ENCODE peak calls at places on chromosome 16, in six cellular contexts. P, S, I, W, E and U are unnamed samples. For H3K9me3, H3K27me3 and H3K36me3, the result is how much of the 10 kb centered on the place peaks cover.

GRCh38 chr16:64696872-64697271 is 425.0 kb downstream of the CDH11 start:
- DNase-seq in P (no peak), E (no peak), S (no peak), I (no peak), W (no peak), U (no peak)

GRCh38 chr16:72921620-72922019 is 126.3 kb downstream of the ZFHX3 start:
- DNase-seq in W (peak), I (peak), E (no peak), P (no peak), S (no peak), U (no peak)

GRCh38 chr16:56195151-56195550 is 3.9 kb downstream of the GNAO1 start:
- DNase-seq in I (no peak), P (no peak), W (no peak), S (no peak), E (no peak), U (no peak)

GRCh38 chr16:57592591-57593003 is 35.8 kb upstream of the ADGRG1 start:
- DNase-seq in S (no peak), E (no peak), I (no peak), P (no peak), W (no peak), U (no peak)

GRCh38 chr16:4377573-4378146 is 6.0 kb downstream of the VASN start:
- DNase-seq in S (no peak), P (no peak), E (no peak), I (no peak), W (peak), U (no peak)

GRCh38 chr16:23847938-23848337 is 12.2 kb downstream of the PRKCB start:
- DNase-seq in I (no peak), S (no peak), W (no peak), P (no peak), E (no peak), U (no peak)

GRCh38 chr16:50474138-50474537 is 74.1 kb upstream of the NKD1 start:
- DNase-seq in P (no peak), S (no peak), W (no peak), I (no peak), E (no peak), U (no peak)

GRCh38 chr16:88770459-88771293 is 14.3 kb downstream of the PIEZO1 start:
- DNase-seq in W (no peak), I (peak), S (no peak), E (no peak), P (peak), U (peak)

GRCh38 chr16:48561960-48562393 is 48.0 kb downstream of the N4BP1 start:
- DNase-seq in W (no peak), S (no peak), E (no peak), P (no peak), I (no peak), U (no peak)

GRCh38 chr16:68399456-68399855 is 48.9 kb downstream of the SMPD3 start:
- DNase-seq in E (no peak), P (no peak), S (no peak), W (no peak), I (no peak), U (no peak)

GRCh38 chr16:81442220-81442908 is 2.2 kb upstream of the CMIP start:
- DNase-seq in I (no peak), P (no peak), S (no peak), E (no peak), W (no peak), U (no peak)
- H3K9me3 ChIP-seq in I (under half), P (under half), S (under half), E (under half), W (under half), U (under half)

GRCh38 chr16:765971-766819 is 5.7 kb downstream of the MSLN start:
- DNase-seq in E (no peak), W (no peak), P (peak), I (no peak), S (no peak), U (no peak)

GRCh38 chr16:763903-764750 is 3.6 kb downstream of the MSLN start:
- DNase-seq in I (no peak), S (no peak), P (no peak), E (no peak), W (no peak), U (no peak)

GRCh38 chr16:764848-765487 is 4.4 kb downstream of the MSLN start:
- DNase-seq in P (peak), E (no peak), S (no peak), I (no peak), W (no peak), U (no peak)

GRCh38 chr16:766820-767640 is 6.5 kb downstream of the MSLN start:
- DNase-seq in S (no peak), P (no peak), E (no peak), I (no peak), W (no peak), U (no peak)

GRCh38 chr16:765488-765865 is 4.9 kb downstream of the MSLN start:
- DNase-seq in W (no peak), I (no peak), E (no peak), P (peak), S (no peak), U (no peak)
- H3K27me3 ChIP-seq in W (under half), I (under half), E (under half), P (under half), S (under half), U (half or more)

DNA sequence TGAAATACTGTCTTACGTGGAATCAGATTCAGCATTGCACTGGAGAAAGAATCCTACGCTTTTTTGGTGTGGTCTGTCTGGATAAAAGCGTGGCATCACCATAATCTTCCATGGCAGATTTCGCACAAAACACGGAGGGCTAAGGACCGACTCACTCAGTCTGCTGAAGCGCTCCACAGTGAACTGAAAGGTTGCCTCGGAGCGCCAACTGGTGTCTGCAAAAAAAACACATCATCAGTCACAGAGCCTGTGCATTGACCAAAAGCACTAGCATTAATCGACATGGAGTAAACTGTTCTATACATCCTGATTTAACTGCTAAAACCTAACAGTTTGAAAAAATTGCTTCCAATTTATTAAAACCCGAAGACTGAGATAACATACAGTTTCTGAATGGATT is 40.5 kb downstream of the USP7 start:
- DNase-seq in W (no peak), P (no peak), I (no peak), E (no peak), S (no peak), U (no peak)
- H3K36me3 ChIP-seq in W (under half), P (half or more), I (under half), E (under half), S (under half), U (half or more)

GRCh38 chr16:31916056-31916488 is 42.5 kb downstream of the ZNF267 start:
- DNase-seq in S (no peak), I (no peak), W (no peak), E (no peak), P (no peak), U (no peak)

GRCh38 chr16:31913668-31914067 is 40.1 kb downstream of the ZNF267 start:
- DNase-seq in I (no peak), E (no peak), W (no peak), P (no peak), S (no peak), U (no peak)
- H3K9me3 ChIP-seq in I (under half), E (half or more), W (half or more), P (half or more), S (half or more), U (half or more)

DNA sequence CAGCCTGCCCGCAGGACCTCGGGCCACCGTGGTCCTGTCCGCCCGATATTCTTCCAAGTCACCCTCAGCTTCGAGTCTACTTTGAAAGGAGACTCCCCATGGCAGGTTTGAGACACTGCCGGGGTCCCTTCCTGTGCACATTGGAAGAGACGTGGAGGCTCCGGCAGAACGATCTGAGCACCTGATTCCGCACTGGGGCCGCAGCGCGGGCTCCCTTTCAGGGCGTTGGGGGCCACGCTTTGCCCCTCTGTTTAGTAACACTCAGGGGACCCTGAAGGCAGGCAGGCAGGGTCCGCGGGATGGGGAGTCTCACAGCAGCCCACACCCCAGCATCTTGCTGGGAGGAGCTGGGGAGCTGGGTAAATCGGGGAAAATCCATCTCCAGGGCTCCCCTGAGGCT is 30.6 kb downstream of the SOX8 start:
- DNase-seq in S (no peak), E (no peak), I (no peak), W (no peak), P (no peak), U (no peak)
- H3K27me3 ChIP-seq in S (under half), E (under half), I (under half), W (under half), P (under half), U (half or more)

DNA sequence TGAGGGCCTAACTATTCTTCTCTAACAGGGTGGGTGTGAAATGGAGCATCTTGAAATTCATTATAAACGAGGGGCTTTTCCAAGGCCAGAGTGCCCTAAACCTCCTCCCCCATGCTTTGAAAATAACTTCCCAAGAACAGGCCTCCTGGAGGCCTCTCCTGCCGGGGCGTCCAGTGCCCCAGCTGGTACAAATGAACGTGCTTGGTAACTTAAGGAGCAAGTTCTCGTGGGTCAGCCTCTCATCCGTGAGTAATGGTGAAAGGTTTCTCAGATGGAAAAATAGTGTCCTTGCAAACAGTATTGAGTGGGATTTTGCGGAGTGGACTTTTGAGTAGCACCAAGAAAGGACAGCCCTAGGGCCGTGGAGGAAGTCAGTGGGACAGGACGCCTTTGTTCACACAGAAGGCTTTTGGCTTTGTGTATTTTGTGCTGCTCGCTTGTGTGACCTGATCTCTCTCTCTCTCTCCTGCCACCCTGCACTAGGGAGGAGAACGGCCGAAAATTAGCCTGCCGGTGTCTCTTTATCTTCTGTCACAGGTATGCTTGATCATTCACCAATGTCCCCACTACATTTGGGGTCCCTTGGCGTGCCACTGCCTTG is 34.6 kb downstream of the CLEC16A start:
- DNase-seq in E (no peak), S (no peak), I (no peak), P (no peak), W (no peak), U (no peak)
- H3K36me3 ChIP-seq in E (under half), S (under half), I (under half), P (under half), W (under half), U (half or more)

DNA sequence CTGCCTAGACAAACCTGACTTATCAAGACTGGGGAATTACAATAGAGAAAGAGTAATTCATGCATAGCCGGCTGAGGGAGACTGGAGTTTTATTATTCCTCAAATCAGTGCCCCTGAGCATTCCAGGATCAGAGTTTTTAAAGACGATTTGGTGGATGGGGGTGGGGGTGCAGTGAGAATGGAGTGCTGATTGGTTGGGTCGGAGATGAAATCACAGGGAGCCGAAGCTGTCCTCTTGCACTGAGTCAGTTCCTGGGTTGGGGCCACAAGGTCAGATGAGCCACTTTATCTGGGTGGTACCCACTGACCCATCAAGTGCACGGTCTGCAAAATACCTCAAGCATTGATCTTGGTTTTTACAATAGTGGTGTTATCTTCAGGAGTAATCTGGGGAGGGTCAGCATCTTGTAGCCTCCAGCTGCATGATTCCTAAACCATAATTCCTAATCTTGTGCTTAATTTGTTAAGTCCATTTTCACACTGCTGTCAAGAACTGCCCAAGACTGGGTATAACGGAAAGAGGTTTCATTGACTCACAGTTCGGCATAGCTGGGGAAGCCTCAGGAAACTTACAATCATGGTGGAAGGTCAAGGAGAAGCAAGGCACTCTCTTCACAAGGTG is 69.6 kb downstream of the MARF1 start:
- DNase-seq in I (no peak), E (no peak), S (no peak), W (no peak), P (no peak), U (no peak)
- H3K9me3 ChIP-seq in I (under half), E (under half), S (under half), W (under half), P (under half), U (under half)

DNA sequence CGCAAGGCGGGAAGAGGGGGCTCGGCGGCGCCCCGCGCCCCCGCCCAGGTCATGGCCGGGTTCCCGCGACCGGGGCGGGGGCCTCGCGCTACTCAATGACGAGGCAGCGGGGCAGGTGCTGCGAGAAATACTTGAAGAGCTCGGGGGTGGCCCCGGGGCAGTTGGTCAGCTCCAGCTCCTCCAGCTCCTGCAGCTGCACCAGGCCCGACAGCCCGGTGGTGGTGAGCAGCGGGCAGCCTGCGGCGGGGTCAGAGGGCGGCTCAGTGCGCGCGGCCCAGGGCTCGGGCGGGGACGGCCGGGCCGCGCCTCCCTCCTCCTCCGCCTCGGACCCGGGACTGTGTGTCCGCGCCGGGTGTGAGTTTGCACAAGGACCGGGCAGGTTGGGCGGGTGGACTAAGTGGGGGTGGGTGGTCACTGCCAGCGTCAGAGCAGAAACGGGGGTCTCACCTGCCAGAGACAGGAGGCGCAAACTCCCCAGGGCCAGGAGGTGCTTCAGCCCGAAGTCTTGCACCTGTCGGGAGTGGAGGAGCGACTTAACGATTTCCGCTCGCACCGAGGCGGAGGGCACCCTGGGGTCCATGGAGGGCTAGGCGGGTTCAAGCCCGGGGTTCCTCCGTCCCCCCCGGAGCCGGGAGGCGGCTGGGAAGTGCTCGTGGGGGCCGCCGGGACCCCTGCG is 4.1 kb upstream of the WDR24 start:
- DNase-seq in W (no peak), E (no peak), S (no peak), P (no peak), I (no peak), U (no peak)
- H3K27me3 ChIP-seq in W (under half), E (under half), S (under half), P (half or more), I (half or more), U (half or more)

GRCh38 chr16:83958842-83959565 is 6.0 kb downstream of the OSGIN1 start:
- DNase-seq in P (no peak), I (no peak), S (no peak), E (no peak), W (no peak), U (no peak)

GRCh38 chr16:83958137-83958810 is 5.2 kb downstream of the OSGIN1 start:
- DNase-seq in P (no peak), I (no peak), E (no peak), W (no peak), S (no peak), U (no peak)

GRCh38 chr16:83961591-83961990 is 6.5 kb upstream of the NECAB2 start:
- DNase-seq in W (no peak), E (no peak), I (no peak), P (no peak), S (no peak), U (no peak)

GRCh38 chr16:83959621-83960434 is 6.8 kb downstream of the OSGIN1 start:
- DNase-seq in I (no peak), P (no peak), E (no peak), S (no peak), W (no peak), U (peak)

DNA sequence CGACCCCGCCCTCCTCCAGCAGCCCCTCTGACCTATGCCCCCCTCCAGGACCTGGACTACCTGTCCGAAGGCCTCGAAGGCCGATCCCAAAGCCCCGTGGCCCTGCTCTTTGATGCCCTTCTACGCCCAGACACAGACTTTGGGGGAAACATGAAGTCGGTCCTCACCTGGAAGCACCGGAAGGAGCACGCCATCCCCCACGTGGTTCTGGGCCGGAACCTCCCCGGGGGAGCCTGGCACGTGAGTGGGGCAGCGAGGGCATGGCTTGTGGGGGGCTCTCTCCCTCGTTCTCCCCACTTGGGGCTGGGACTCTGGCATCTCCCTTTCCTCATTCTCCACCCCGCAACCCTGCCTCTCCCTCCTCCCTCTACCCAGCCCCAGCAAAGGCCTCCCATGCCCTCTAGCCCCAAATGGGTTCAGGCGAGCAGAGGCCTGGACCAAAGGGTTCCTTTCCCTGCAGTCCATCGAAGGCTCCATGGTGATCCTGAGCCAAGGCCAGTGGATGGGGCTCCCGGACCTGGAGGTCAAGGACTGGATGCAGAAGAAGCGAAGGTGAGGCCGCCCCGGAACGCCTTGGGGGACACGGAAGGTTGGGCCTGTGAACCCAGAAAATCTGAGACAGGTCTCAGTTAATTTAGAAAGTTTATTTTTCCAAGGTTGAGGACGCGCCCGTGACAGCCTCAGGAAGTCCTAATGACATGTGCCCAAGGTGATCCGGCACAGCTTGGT is 7.4 kb upstream of the NECAB2 start:
- DNase-seq in P (no peak), E (no peak), W (no peak), S (no peak), I (no peak), U (no peak)
- H3K36me3 ChIP-seq in P (under half), E (under half), W (under half), S (under half), I (under half), U (under half)

GRCh38 chr16:62883526-62883925 is 847.3 kb upstream of the CDH8 start:
- DNase-seq in P (no peak), E (no peak), I (no peak), S (no peak), W (no peak), U (no peak)

GRCh38 chr16:62882552-62883221 is 846.4 kb upstream of the CDH8 start:
- DNase-seq in E (no peak), S (no peak), P (no peak), W (no peak), I (no peak), U (no peak)
- H3K9me3 ChIP-seq in E (under half), S (under half), P (under half), W (under half), I (under half), U (under half)